ENCODE peak calls at places on chromosomes 2 and 18, in ten cellular contexts. O is activated CD4-positive, alpha-beta T cell treated with anti-CD3 and anti-CD28 coated beads for 4 hours; B is left kidney; G is NCI-H1092; J is EH; P is nucleus accumbens; Y is ELR; T is HEK293T; C is psoas muscle; H is endothelial cell. F is an unnamed sample.

GRCh38 chr2:37523861-37524362 is 147.5 kb downstream of the CDC42EP3 start:
- DNase-seq in J (peak; percentile 86), Y (no peak), C (no peak), O (no peak), B (peak; percentile 18), P (no peak), T (no peak), G (no peak), H (no peak), F (peak; percentile 69)

GRCh38 chr2:36388472-36388871 is 32.9 kb downstream of the CRIM1 start:
- DNase-seq in G (no peak), C (no peak), J (no peak), T (no peak), B (no peak), O (no peak), H (no peak), Y (no peak), P (no peak), F (no peak)

GRCh38 chr2:9053534-9053931 is 50.0 kb upstream of the MBOAT2 start:
- DNase-seq in B (no peak), G (no peak), C (no peak), Y (peak; percentile 15), O (no peak), J (no peak), P (no peak), H (no peak), T (no peak), F (no peak)

GRCh38 chr2:190996947-190997346 is 17.0 kb downstream of the STAT1 start:
- DNase-seq in P (no peak), T (no peak), G (no peak), J (no peak), B (no peak), C (no peak), H (no peak), O (no peak), Y (no peak), F (no peak)

GRCh38 chr18:8662574-8663255 is 42.6 kb upstream of the MTCL1 start:
- DNase-seq in J (no peak), P (no peak), C (no peak), O (no peak), G (peak; percentile 45), B (no peak), T (no peak), Y (no peak), H (no peak), F (no peak)

GRCh38 chr2:209141142-209141541 is 282.7 kb upstream of the MAP2 start:
- DNase-seq in T (no peak), B (no peak), O (no peak), H (no peak), P (no peak), G (no peak), J (no peak), Y (no peak), C (no peak), F (no peak)

GRCh38 chr2:174752403-174753037 is 11.8 kb downstream of the CHRNA1 start:
- DNase-seq in Y (no peak), J (no peak), G (no peak), O (no peak), C (no peak), H (no peak), T (no peak), P (no peak), B (no peak), F (no peak)

GRCh38 chr2:191500566-191501389 is 177.2 kb upstream of the NABP1 start:
- DNase-seq in H (no peak), O (no peak), C (no peak), Y (no peak), J (no peak), P (no peak), T (no peak), G (no peak), B (no peak), F (no peak)

GRCh38 chr2:215002500-215002899 is 135.9 kb downstream of the ABCA12 start:
- DNase-seq in T (peak; percentile 34), Y (peak; percentile 47), C (no peak), P (peak; percentile 37), G (no peak), O (no peak), J (peak; percentile 57), H (peak; percentile 18), B (peak; percentile 76), F (no peak)

GRCh38 chr2:218375212-218375611 is 6.9 kb upstream of the SLC11A1 start:
- DNase-seq in T (no peak), G (no peak), P (no peak), Y (peak; percentile 40), H (no peak), B (no peak), J (peak; percentile 78), C (no peak), O (no peak), F (no peak)

GRCh38 chr2:74530239-74531161 is 767 bp downstream of the HTRA2 start:
- DNase-seq in Y (peak; percentile 66), O (peak; percentile 32), H (peak; percentile 29), G (no peak), J (peak; percentile 71), P (peak; percentile 35), B (peak; percentile 62), C (peak; percentile 70), T (peak; percentile 50), F (no peak)

GRCh38 chr2:235287369-235287722 is 206.5 kb upstream of the AGAP1 start:
- DNase-seq in T (no peak), J (no peak), G (no peak), C (no peak), B (peak; percentile 17), O (no peak), H (no peak), Y (no peak), P (peak; percentile 58), F (no peak)

GRCh38 chr2:151269798-151270568 is 8.3 kb upstream of the RBM43 start:
- DNase-seq in J (no peak), P (no peak), G (no peak), O (no peak), B (no peak), Y (peak; percentile 26), T (no peak), C (no peak), H (no peak), F (no peak)

GRCh38 chr2:207253946-207254345 is 88.2 kb upstream of the KLF7 start:
- DNase-seq in Y (peak; percentile 97), J (peak; percentile 98), O (no peak), H (no peak), P (no peak), B (no peak), T (no peak), G (no peak), C (no peak), F (no peak)

GRCh38 chr2:136116813-136117390 is 1.0 kb downstream of the CXCR4 start:
- DNase-seq in P (no peak), B (peak; percentile 52), T (peak; percentile 21), G (no peak), J (no peak), C (peak; percentile 57), Y (no peak), H (peak; percentile 14), O (peak; percentile 60), F (no peak)

GRCh38 chr2:99569393-99569792 is 79.6 kb upstream of the REV1 start:
- DNase-seq in T (no peak), G (no peak), P (no peak), B (no peak), C (no peak), Y (no peak), J (no peak), H (no peak), O (no peak), F (no peak)

GRCh38 chr2:240353086-240353798 is 82.2 kb upstream of the GPC1 start:
- DNase-seq in C (no peak), H (no peak), P (no peak), G (no peak), T (no peak), Y (no peak), B (no peak), J (no peak), O (no peak), F (no peak)

GRCh38 chr2:70513751-70514150 is 39.9 kb downstream of the TGFA start:
- DNase-seq in Y (no peak), O (no peak), T (peak; percentile 35), C (no peak), J (no peak), G (no peak), P (no peak), B (peak; percentile 94), H (no peak), F (no peak)

GRCh38 chr18:77132369-77133050 is at the start of gene MBP:
- DNase-seq in O (peak; percentile 74), J (no peak), P (peak; percentile 35), Y (no peak), C (peak; percentile 81), T (peak; percentile 12), B (peak; percentile 87), G (peak; percentile 54), H (peak; percentile 40), F (no peak)

GRCh38 chr2:114949228-114949804 is 506.9 kb downstream of the DPP10 start:
- DNase-seq in G (no peak), T (no peak), P (no peak), J (no peak), B (no peak), C (no peak), H (no peak), Y (no peak), O (no peak), F (no peak)

GRCh38 chr18:37567994-37568359 is 2.4 kb upstream of the CELF4 start:
- DNase-seq in Y (no peak), C (no peak), H (no peak), J (no peak), O (no peak), T (no peak), G (no peak), P (no peak), B (no peak), F (no peak)

GRCh38 chr2:53202063-53202462 is 565.5 kb upstream of the CHAC2 start:
- DNase-seq in Y (peak; percentile 75), T (no peak), C (no peak), H (no peak), P (no peak), B (peak; percentile 86), J (peak; percentile 53), G (no peak), O (no peak), F (no peak)

GRCh38 chr2:237205111-237205541 is 119.4 kb downstream of the COPS8 start:
- DNase-seq in O (no peak), B (no peak), C (no peak), P (no peak), G (no peak), J (peak; percentile 83), H (no peak), Y (no peak), T (no peak), F (peak; percentile 54)

GRCh38 chr18:7333163-7333562 is 102.3 kb downstream of the LRRC30 start:
- DNase-seq in H (no peak), G (no peak), O (no peak), J (no peak), C (no peak), Y (peak; percentile 10), B (no peak), T (no peak), P (no peak), F (no peak)

GRCh38 chr2:43133708-43134570 is 92.5 kb downstream of the ZFP36L2 start:
- DNase-seq in G (no peak), J (no peak), P (peak; percentile 57), H (no peak), C (no peak), O (peak; percentile 69), B (no peak), T (no peak), Y (no peak), F (no peak)

GRCh38 chr2:30374380-30374779 is 72.7 kb upstream of the LCLAT1 start:
- DNase-seq in Y (no peak), C (no peak), O (no peak), B (no peak), J (no peak), H (no peak), P (no peak), T (no peak), G (no peak), F (no peak)

GRCh38 chr2:72399879-72400278 is 252.2 kb upstream of the CYP26B1 start:
- DNase-seq in T (no peak), B (no peak), P (no peak), Y (no peak), G (no peak), O (no peak), H (no peak), C (no peak), J (no peak), F (no peak)

GRCh38 chr18:54765636-54766035 is 62.6 kb upstream of the RAB27B start:
- DNase-seq in T (no peak), G (no peak), J (no peak), O (no peak), P (no peak), H (no peak), B (no peak), C (no peak), Y (no peak), F (no peak)